ENCODE peak calls at places on chromosomes 5 and 9, in seven cellular contexts. One of them, this sample, is unnamed.

GRCh38 chr5:2205185-2205585 is 322.5 kb upstream of the IRX4 start:
- DNase-seq in mesendoderm: no peak
- DNase-seq in neuronal stem cell: no peak
- DNase-seq in mesenchymal stem cell: no peak
- DNase-seq in IMR-90: no peak
- DNase-seq in H1: no peak
- DNase-seq in H9: no peak
- DNase-seq in this sample: no peak

GRCh38 chr5:172707285-172708182 is 63.5 kb downstream of the DUSP1 start:
- DNase-seq in mesenchymal stem cell: peak
- DNase-seq in H1: peak
- DNase-seq in neuronal stem cell: no peak
- DNase-seq in mesendoderm: peak
- DNase-seq in IMR-90: peak
- DNase-seq in H9: peak
- DNase-seq in this sample: peak

GRCh38 chr9:16058131-16058549 is 505.3 kb downstream of the CCDC171 start:
- DNase-seq in H9: no peak
- DNase-seq in H1: no peak
- DNase-seq in mesenchymal stem cell: peak
- DNase-seq in IMR-90: peak
- DNase-seq in neuronal stem cell: no peak
- DNase-seq in mesendoderm: peak
- DNase-seq in this sample: peak

GRCh38 chr9:91155746-91156145 is 206.0 kb downstream of the AUH start:
- DNase-seq in H1: no peak
- DNase-seq in neuronal stem cell: no peak
- DNase-seq in IMR-90: no peak
- DNase-seq in mesendoderm: no peak
- DNase-seq in mesenchymal stem cell: no peak
- DNase-seq in H9: no peak
- DNase-seq in this sample: no peak

GRCh38 chr9:99197124-99197630 is 24.6 kb downstream of the ALG2 start:
- DNase-seq in mesendoderm: no peak
- DNase-seq in H1: no peak
- DNase-seq in H9: no peak
- DNase-seq in mesenchymal stem cell: no peak
- DNase-seq in IMR-90: no peak
- DNase-seq in neuronal stem cell: no peak
- DNase-seq in this sample: no peak

GRCh38 chr5:111582962-111583669 is 70.8 kb upstream of the STARD4 start:
- DNase-seq in mesendoderm: peak
- DNase-seq in H1: no peak
- DNase-seq in IMR-90: peak
- DNase-seq in H9: no peak
- DNase-seq in neuronal stem cell: no peak
- DNase-seq in mesenchymal stem cell: peak
- DNase-seq in this sample: peak

GRCh38 chr9:84212224-84212623 is 128.3 kb downstream of the SLC28A3 start:
- DNase-seq in H9: no peak
- DNase-seq in neuronal stem cell: no peak
- DNase-seq in mesenchymal stem cell: no peak
- DNase-seq in IMR-90: no peak
- DNase-seq in H1: no peak
- DNase-seq in mesendoderm: no peak
- DNase-seq in this sample: no peak

GRCh38 chr5:157354825-157355224 is 88.9 kb downstream of the CYFIP2 start:
- DNase-seq in IMR-90: no peak
- DNase-seq in neuronal stem cell: no peak
- DNase-seq in H1: peak
- DNase-seq in mesenchymal stem cell: peak
- DNase-seq in H9: peak
- DNase-seq in mesendoderm: peak
- DNase-seq in this sample: no peak

GRCh38 chr9:2227468-2227867 is 212.3 kb downstream of the SMARCA2 start:
- DNase-seq in neuronal stem cell: no peak
- DNase-seq in mesendoderm: peak
- DNase-seq in mesenchymal stem cell: no peak
- DNase-seq in H1: no peak
- DNase-seq in IMR-90: peak
- DNase-seq in H9: no peak
- DNase-seq in this sample: no peak

GRCh38 chr5:142984525-142984924 is 214.3 kb downstream of the ARHGAP26 start:
- DNase-seq in mesendoderm: no peak
- DNase-seq in H9: no peak
- DNase-seq in IMR-90: no peak
- DNase-seq in H1: no peak
- DNase-seq in neuronal stem cell: no peak
- DNase-seq in mesenchymal stem cell: peak
- DNase-seq in this sample: no peak

GRCh38 chr9:86953181-86953580 is 5.9 kb upstream of the GAS1 start:
- DNase-seq in H1: no peak
- DNase-seq in mesenchymal stem cell: no peak
- DNase-seq in neuronal stem cell: no peak
- DNase-seq in mesendoderm: no peak
- DNase-seq in H9: no peak
- DNase-seq in IMR-90: peak
- DNase-seq in this sample: no peak

GRCh38 chr5:130550553-130550940 is 614.5 kb downstream of the HINT1 start:
- DNase-seq in H9: no peak
- DNase-seq in IMR-90: no peak
- DNase-seq in neuronal stem cell: no peak
- DNase-seq in mesenchymal stem cell: no peak
- DNase-seq in mesendoderm: no peak
- DNase-seq in H1: no peak
- DNase-seq in this sample: no peak

GRCh38 chr9:111828193-111828592 is 33.5 kb upstream of the SHOC1 start:
- DNase-seq in mesenchymal stem cell: no peak
- DNase-seq in IMR-90: no peak
- DNase-seq in H1: no peak
- DNase-seq in neuronal stem cell: no peak
- DNase-seq in H9: no peak
- DNase-seq in mesendoderm: peak
- DNase-seq in this sample: no peak

GRCh38 chr9:87586731-87587355 is 89.2 kb downstream of the DAPK1 start:
- DNase-seq in IMR-90: no peak
- DNase-seq in mesenchymal stem cell: no peak
- DNase-seq in H1: no peak
- DNase-seq in H9: no peak
- DNase-seq in mesendoderm: no peak
- DNase-seq in neuronal stem cell: no peak
- DNase-seq in this sample: no peak

GRCh38 chr9:1032181-1032580 is 18.0 kb upstream of the DMRT2 start:
- DNase-seq in neuronal stem cell: no peak
- DNase-seq in IMR-90: no peak
- DNase-seq in H1: no peak
- DNase-seq in H9: no peak
- DNase-seq in mesendoderm: no peak
- DNase-seq in mesenchymal stem cell: no peak
- DNase-seq in this sample: no peak

GRCh38 chr9:1034271-1034670 is 15.9 kb upstream of the DMRT2 start:
- DNase-seq in mesendoderm: no peak
- DNase-seq in H9: no peak
- DNase-seq in mesenchymal stem cell: no peak
- DNase-seq in neuronal stem cell: no peak
- DNase-seq in IMR-90: no peak
- DNase-seq in H1: no peak
- DNase-seq in this sample: no peak
- H3K18ac ChIP-seq in mesendoderm: no peak
- H3K18ac ChIP-seq in H9: no peak
- H3K18ac ChIP-seq in mesenchymal stem cell: no peak
- H3K18ac ChIP-seq in neuronal stem cell: no peak
- H3K18ac ChIP-seq in IMR-90: no peak
- H3K18ac ChIP-seq in H1: no peak
- H3K18ac ChIP-seq in this sample: no peak

GRCh38 chr5:96733771-96734498 is 71.8 kb downstream of the CAST start:
- DNase-seq in H9: peak
- DNase-seq in IMR-90: peak
- DNase-seq in H1: no peak
- DNase-seq in mesenchymal stem cell: no peak
- DNase-seq in neuronal stem cell: no peak
- DNase-seq in mesendoderm: peak
- DNase-seq in this sample: peak
- H3K4ac ChIP-seq in H9: no peak
- H3K4ac ChIP-seq in IMR-90: no peak
- H3K4ac ChIP-seq in H1: no peak
- H3K4ac ChIP-seq in mesenchymal stem cell: no peak
- H3K4ac ChIP-seq in neuronal stem cell: no peak
- H3K4ac ChIP-seq in mesendoderm: no peak
- H3K4ac ChIP-seq in this sample: no peak

GRCh38 chr9:120888626-120889025 is 11.6 kb upstream of the PHF19 start:
- DNase-seq in H1: no peak
- DNase-seq in mesendoderm: no peak
- DNase-seq in H9: no peak
- DNase-seq in IMR-90: no peak
- DNase-seq in mesenchymal stem cell: no peak
- DNase-seq in neuronal stem cell: no peak
- DNase-seq in this sample: no peak

GRCh38 chr9:120885459-120885858 is 8.5 kb upstream of the PHF19 start:
- DNase-seq in neuronal stem cell: no peak
- DNase-seq in H1: no peak
- DNase-seq in mesenchymal stem cell: no peak
- DNase-seq in mesendoderm: no peak
- DNase-seq in IMR-90: no peak
- DNase-seq in H9: no peak
- DNase-seq in this sample: no peak

GRCh38 chr9:120886490-120886967 is 9.5 kb upstream of the PHF19 start:
- DNase-seq in IMR-90: peak
- DNase-seq in neuronal stem cell: no peak
- DNase-seq in mesendoderm: no peak
- DNase-seq in H9: no peak
- DNase-seq in H1: no peak
- DNase-seq in mesenchymal stem cell: peak
- DNase-seq in this sample: no peak

GRCh38 chr9:120883608-120883996 is 6.6 kb upstream of the PHF19 start:
- DNase-seq in neuronal stem cell: no peak
- DNase-seq in H1: no peak
- DNase-seq in mesendoderm: no peak
- DNase-seq in IMR-90: no peak
- DNase-seq in mesenchymal stem cell: no peak
- DNase-seq in H9: no peak
- DNase-seq in this sample: no peak

DNA sequence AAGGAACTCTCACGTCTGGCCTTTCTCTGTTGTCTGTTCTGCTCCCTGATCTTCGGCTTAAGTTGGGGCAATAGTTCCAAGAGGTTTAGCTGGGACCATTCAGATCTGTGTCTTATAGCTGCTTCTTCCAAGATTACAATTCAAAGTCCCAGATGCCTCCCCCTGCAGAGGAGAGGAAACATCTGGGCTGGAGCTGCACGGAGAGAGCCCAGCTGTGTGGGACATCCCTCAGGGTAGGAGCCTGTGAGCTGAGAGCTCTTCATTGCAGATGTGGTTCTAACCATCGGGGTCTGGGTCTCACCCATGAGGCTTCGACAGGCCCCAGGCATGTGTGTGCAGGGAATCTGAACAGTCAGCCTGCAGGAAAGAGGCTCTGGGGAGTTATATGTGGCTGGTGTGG is 9.0 kb upstream of the PHF19 start:
- DNase-seq in neuronal stem cell: no peak
- DNase-seq in IMR-90: peak
- DNase-seq in mesendoderm: no peak
- DNase-seq in mesenchymal stem cell: no peak
- DNase-seq in H1: no peak
- DNase-seq in H9: no peak
- DNase-seq in this sample: no peak
- H3K18ac ChIP-seq in neuronal stem cell: peak
- H3K18ac ChIP-seq in IMR-90: no peak
- H3K18ac ChIP-seq in mesendoderm: no peak
- H3K18ac ChIP-seq in mesenchymal stem cell: no peak
- H3K18ac ChIP-seq in H1: no peak
- H3K18ac ChIP-seq in H9: no peak
- H3K18ac ChIP-seq in this sample: no peak

GRCh38 chr5:135894789-135895188 is 852 bp downstream of the IL9 start:
- DNase-seq in H1: no peak
- DNase-seq in IMR-90: no peak
- DNase-seq in mesenchymal stem cell: no peak
- DNase-seq in H9: no peak
- DNase-seq in mesendoderm: no peak
- DNase-seq in neuronal stem cell: no peak
- DNase-seq in this sample: no peak

GRCh38 chr5:135895474-135896006 is at the start of gene IL9:
- DNase-seq in mesenchymal stem cell: no peak
- DNase-seq in H1: no peak
- DNase-seq in H9: no peak
- DNase-seq in mesendoderm: peak
- DNase-seq in IMR-90: no peak
- DNase-seq in neuronal stem cell: no peak
- DNase-seq in this sample: no peak

GRCh38 chr5:135898651-135899050 is 3.0 kb upstream of the IL9 start:
- DNase-seq in mesendoderm: no peak
- DNase-seq in mesenchymal stem cell: no peak
- DNase-seq in H9: no peak
- DNase-seq in IMR-90: no peak
- DNase-seq in H1: no peak
- DNase-seq in neuronal stem cell: no peak
- DNase-seq in this sample: no peak

GRCh38 chr5:135901633-135902032 is 6.0 kb upstream of the IL9 start:
- DNase-seq in H9: no peak
- DNase-seq in H1: no peak
- DNase-seq in IMR-90: no peak
- DNase-seq in neuronal stem cell: no peak
- DNase-seq in mesendoderm: no peak
- DNase-seq in mesenchymal stem cell: no peak
- DNase-seq in this sample: no peak

DNA sequence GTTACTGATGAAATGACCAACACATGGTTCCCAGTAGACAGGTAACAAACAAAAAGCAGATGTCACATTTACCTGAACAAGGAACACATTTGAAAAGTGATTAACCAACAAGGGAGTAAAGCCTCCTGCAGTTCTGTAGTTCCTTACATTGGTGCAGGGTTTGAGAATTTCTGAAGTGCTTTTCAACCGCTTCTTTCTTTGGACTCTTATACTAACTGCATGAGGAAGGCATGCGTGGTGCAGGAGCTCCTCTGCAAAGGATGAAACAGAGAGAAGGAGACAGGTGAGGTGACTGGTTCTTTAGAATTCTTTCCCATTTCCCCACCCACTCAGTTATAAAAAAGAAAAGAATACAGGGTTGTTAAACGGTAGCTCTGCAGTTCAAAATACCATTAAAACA is 4.6 kb upstream of the IL9 start:
- DNase-seq in neuronal stem cell: no peak
- DNase-seq in mesendoderm: no peak
- DNase-seq in H1: no peak
- DNase-seq in IMR-90: no peak
- DNase-seq in H9: no peak
- DNase-seq in mesenchymal stem cell: no peak
- DNase-seq in this sample: no peak
- H3K4ac ChIP-seq in neuronal stem cell: no peak
- H3K4ac ChIP-seq in mesendoderm: no peak
- H3K4ac ChIP-seq in H1: no peak
- H3K4ac ChIP-seq in IMR-90: no peak
- H3K4ac ChIP-seq in H9: no peak
- H3K4ac ChIP-seq in mesenchymal stem cell: no peak
- H3K4ac ChIP-seq in this sample: no peak

GRCh38 chr5:16654647-16655334 is 38.0 kb upstream of the RETREG1 start:
- DNase-seq in mesendoderm: no peak
- DNase-seq in H1: no peak
- DNase-seq in IMR-90: no peak
- DNase-seq in H9: no peak
- DNase-seq in neuronal stem cell: no peak
- DNase-seq in mesenchymal stem cell: no peak
- DNase-seq in this sample: no peak
- H3K18ac ChIP-seq in mesendoderm: no peak
- H3K18ac ChIP-seq in H1: no peak
- H3K18ac ChIP-seq in IMR-90: no peak
- H3K18ac ChIP-seq in H9: no peak
- H3K18ac ChIP-seq in neuronal stem cell: no peak
- H3K18ac ChIP-seq in mesenchymal stem cell: no peak
- H3K18ac ChIP-seq in this sample: no peak

GRCh38 chr9:102587231-102587630 is 407.9 kb upstream of the CYLC2 start:
- DNase-seq in H1: no peak
- DNase-seq in H9: no peak
- DNase-seq in neuronal stem cell: no peak
- DNase-seq in mesendoderm: peak
- DNase-seq in IMR-90: no peak
- DNase-seq in mesenchymal stem cell: no peak
- DNase-seq in this sample: no peak
- H3K4ac ChIP-seq in H1: no peak
- H3K4ac ChIP-seq in H9: no peak
- H3K4ac ChIP-seq in neuronal stem cell: no peak
- H3K4ac ChIP-seq in mesendoderm: no peak
- H3K4ac ChIP-seq in IMR-90: no peak
- H3K4ac ChIP-seq in mesenchymal stem cell: no peak
- H3K4ac ChIP-seq in this sample: no peak